ENCODE peak calls at places on chromosome 17, in seven cellular contexts. One of them, this sample, is unnamed.

GRCh38 chr17:82933006-82933310 is 93.1 kb upstream of the ZNF750 start:
- DNase-seq in germinal center: no peak
- DNase-seq in ecto neural progenitor cell: no peak
- DNase-seq in heart left ventricle: no peak
- DNase-seq in lung: no peak
- DNase-seq in A549: no peak
- DNase-seq in pancreas: no peak
- DNase-seq in this sample: no peak

GRCh38 chr17:57707892-57708291 is 37.2 kb downstream of the CCDC182 start:
- DNase-seq in germinal center: no peak
- DNase-seq in ecto neural progenitor cell: peak
- DNase-seq in heart left ventricle: peak
- DNase-seq in lung: peak
- DNase-seq in A549: no peak
- DNase-seq in pancreas: no peak
- DNase-seq in this sample: no peak

GRCh38 chr17:80113033-80113484 is 11.7 kb downstream of the GAA start:
- DNase-seq in germinal center: no peak
- DNase-seq in ecto neural progenitor cell: no peak
- DNase-seq in heart left ventricle: no peak
- DNase-seq in lung: no peak
- DNase-seq in A549: no peak
- DNase-seq in pancreas: no peak
- DNase-seq in this sample: peak

GRCh38 chr17:66076546-66077190 is 115.3 kb downstream of the CEP112 start:
- DNase-seq in germinal center: no peak
- DNase-seq in ecto neural progenitor cell: no peak
- DNase-seq in heart left ventricle: peak
- DNase-seq in lung: no peak
- DNase-seq in A549: no peak
- DNase-seq in pancreas: no peak
- DNase-seq in this sample: peak

GRCh38 chr17:81512984-81513668 is 527 bp upstream of the ACTG1 start:
- DNase-seq in germinal center: peak
- DNase-seq in ecto neural progenitor cell: peak
- DNase-seq in heart left ventricle: peak
- DNase-seq in lung: peak
- DNase-seq in A549: peak
- DNase-seq in pancreas: peak
- DNase-seq in this sample: peak

GRCh38 chr17:69951058-69951457 is 124.0 kb upstream of the KCNJ16 start:
- DNase-seq in germinal center: no peak
- DNase-seq in ecto neural progenitor cell: no peak
- DNase-seq in heart left ventricle: no peak
- DNase-seq in lung: no peak
- DNase-seq in A549: no peak
- DNase-seq in pancreas: no peak
- DNase-seq in this sample: no peak

GRCh38 chr17:47914296-47914948 is 18.4 kb downstream of the SP2 start:
- DNase-seq in germinal center: no peak
- DNase-seq in ecto neural progenitor cell: no peak
- DNase-seq in heart left ventricle: no peak
- DNase-seq in lung: no peak
- DNase-seq in A549: no peak
- DNase-seq in pancreas: no peak
- DNase-seq in this sample: no peak

GRCh38 chr17:46851029-46851741 is at the start of gene WNT9B:
- DNase-seq in germinal center: peak
- DNase-seq in ecto neural progenitor cell: peak
- DNase-seq in heart left ventricle: no peak
- DNase-seq in lung: no peak
- DNase-seq in A549: peak
- DNase-seq in pancreas: peak
- DNase-seq in this sample: no peak

GRCh38 chr17:82685291-82685690 is 13.2 kb downstream of the RAB40B start:
- DNase-seq in germinal center: no peak
- DNase-seq in ecto neural progenitor cell: no peak
- DNase-seq in heart left ventricle: peak
- DNase-seq in lung: no peak
- DNase-seq in A549: no peak
- DNase-seq in pancreas: no peak
- DNase-seq in this sample: no peak

GRCh38 chr17:45230787-45231480 is 9.2 kb downstream of the FMNL1 start:
- DNase-seq in germinal center: no peak
- DNase-seq in ecto neural progenitor cell: peak
- DNase-seq in heart left ventricle: peak
- DNase-seq in lung: no peak
- DNase-seq in A549: peak
- DNase-seq in pancreas: peak
- DNase-seq in this sample: no peak

GRCh38 chr17:82684207-82684903 is 14.1 kb downstream of the RAB40B start:
- DNase-seq in germinal center: no peak
- DNase-seq in ecto neural progenitor cell: no peak
- DNase-seq in heart left ventricle: peak
- DNase-seq in lung: no peak
- DNase-seq in A549: peak
- DNase-seq in pancreas: no peak
- DNase-seq in this sample: no peak

GRCh38 chr17:66313995-66314659 is 11.7 kb downstream of the PRKCA start:
- DNase-seq in germinal center: no peak
- DNase-seq in ecto neural progenitor cell: peak
- DNase-seq in heart left ventricle: no peak
- DNase-seq in lung: no peak
- DNase-seq in A549: no peak
- DNase-seq in pancreas: no peak
- DNase-seq in this sample: no peak

GRCh38 chr17:67443931-67444597 is 67.0 kb downstream of the PITPNC1 start:
- DNase-seq in germinal center: no peak
- DNase-seq in ecto neural progenitor cell: no peak
- DNase-seq in heart left ventricle: no peak
- DNase-seq in lung: no peak
- DNase-seq in A549: no peak
- DNase-seq in pancreas: no peak
- DNase-seq in this sample: no peak

GRCh38 chr17:72139213-72139612 is 18.4 kb downstream of the SOX9 start:
- DNase-seq in germinal center: no peak
- DNase-seq in ecto neural progenitor cell: no peak
- DNase-seq in heart left ventricle: no peak
- DNase-seq in lung: no peak
- DNase-seq in A549: no peak
- DNase-seq in pancreas: no peak
- DNase-seq in this sample: no peak

GRCh38 chr17:82972836-82973372 is 106.5 kb upstream of the METRNL start:
- DNase-seq in germinal center: no peak
- DNase-seq in ecto neural progenitor cell: peak
- DNase-seq in heart left ventricle: no peak
- DNase-seq in lung: peak
- DNase-seq in A549: no peak
- DNase-seq in pancreas: no peak
- DNase-seq in this sample: no peak

GRCh38 chr17:39152134-39152884 is 872 bp upstream of the PLXDC1 start:
- DNase-seq in germinal center: no peak
- DNase-seq in ecto neural progenitor cell: peak
- DNase-seq in heart left ventricle: peak
- DNase-seq in lung: no peak
- DNase-seq in A549: no peak
- DNase-seq in pancreas: no peak
- DNase-seq in this sample: no peak

GRCh38 chr17:82907797-82908261 is 68.0 kb upstream of the ZNF750 start:
- DNase-seq in germinal center: no peak
- DNase-seq in ecto neural progenitor cell: no peak
- DNase-seq in heart left ventricle: no peak
- DNase-seq in lung: no peak
- DNase-seq in A549: no peak
- DNase-seq in pancreas: no peak
- DNase-seq in this sample: no peak

GRCh38 chr17:40316571-40317344 is 7.8 kb downstream of the RARA start:
- DNase-seq in germinal center: no peak
- DNase-seq in ecto neural progenitor cell: peak
- DNase-seq in heart left ventricle: peak
- DNase-seq in lung: no peak
- DNase-seq in A549: peak
- DNase-seq in pancreas: peak
- DNase-seq in this sample: no peak

GRCh38 chr17:14356043-14356637 is 55.3 kb downstream of the HS3ST3B1 start:
- DNase-seq in germinal center: no peak
- DNase-seq in ecto neural progenitor cell: no peak
- DNase-seq in heart left ventricle: no peak
- DNase-seq in lung: no peak
- DNase-seq in A549: no peak
- DNase-seq in pancreas: no peak
- DNase-seq in this sample: no peak

GRCh38 chr17:69978056-69978646 is 96.9 kb upstream of the KCNJ16 start:
- DNase-seq in germinal center: no peak
- DNase-seq in ecto neural progenitor cell: no peak
- DNase-seq in heart left ventricle: no peak
- DNase-seq in lung: no peak
- DNase-seq in A549: no peak
- DNase-seq in pancreas: no peak
- DNase-seq in this sample: no peak

GRCh38 chr17:82449136-82449882 is 1.2 kb downstream of the CYBC1 start:
- DNase-seq in germinal center: peak
- DNase-seq in ecto neural progenitor cell: peak
- DNase-seq in heart left ventricle: no peak
- DNase-seq in lung: no peak
- DNase-seq in A549: no peak
- DNase-seq in pancreas: peak
- DNase-seq in this sample: peak

GRCh38 chr17:51050291-51051033 is 70.2 kb downstream of the SPAG9 start:
- DNase-seq in germinal center: peak
- DNase-seq in ecto neural progenitor cell: no peak
- DNase-seq in heart left ventricle: no peak
- DNase-seq in lung: no peak
- DNase-seq in A549: no peak
- DNase-seq in pancreas: no peak
- DNase-seq in this sample: peak

GRCh38 chr17:72726936-72727335 is 365.6 kb downstream of the SLC39A11 start:
- DNase-seq in germinal center: peak
- DNase-seq in ecto neural progenitor cell: no peak
- DNase-seq in heart left ventricle: no peak
- DNase-seq in lung: peak
- DNase-seq in A549: no peak
- DNase-seq in pancreas: no peak
- DNase-seq in this sample: peak

GRCh38 chr17:58265902-58266875 is 14.5 kb downstream of the MPO start:
- DNase-seq in germinal center: no peak
- DNase-seq in ecto neural progenitor cell: no peak
- DNase-seq in heart left ventricle: no peak
- DNase-seq in lung: no peak
- DNase-seq in A549: no peak
- DNase-seq in pancreas: no peak
- DNase-seq in this sample: no peak

GRCh38 chr17:5896215-5896614 is 174.0 kb upstream of the WSCD1 start:
- DNase-seq in germinal center: no peak
- DNase-seq in ecto neural progenitor cell: no peak
- DNase-seq in heart left ventricle: no peak
- DNase-seq in lung: no peak
- DNase-seq in A549: no peak
- DNase-seq in pancreas: no peak
- DNase-seq in this sample: no peak

GRCh38 chr17:76145231-76146052 is 4.4 kb upstream of the FOXJ1 start:
- DNase-seq in germinal center: peak
- DNase-seq in ecto neural progenitor cell: no peak
- DNase-seq in heart left ventricle: peak
- DNase-seq in lung: no peak
- DNase-seq in A549: no peak
- DNase-seq in pancreas: no peak
- DNase-seq in this sample: no peak

GRCh38 chr17:9298776-9299295 is 276.8 kb downstream of the STX8 start:
- DNase-seq in germinal center: no peak
- DNase-seq in ecto neural progenitor cell: no peak
- DNase-seq in heart left ventricle: no peak
- DNase-seq in lung: no peak
- DNase-seq in A549: no peak
- DNase-seq in pancreas: no peak
- DNase-seq in this sample: no peak

GRCh38 chr17:5282639-5283217 is 644 bp downstream of the RABEP1 start:
- DNase-seq in germinal center: no peak
- DNase-seq in ecto neural progenitor cell: no peak
- DNase-seq in heart left ventricle: peak
- DNase-seq in lung: peak
- DNase-seq in A549: peak
- DNase-seq in pancreas: peak
- DNase-seq in this sample: peak

GRCh38 chr17:8939496-8940334 is 25.8 kb downstream of the PIK3R5 start:
- DNase-seq in germinal center: no peak
- DNase-seq in ecto neural progenitor cell: no peak
- DNase-seq in heart left ventricle: no peak
- DNase-seq in lung: no peak
- DNase-seq in A549: no peak
- DNase-seq in pancreas: no peak
- DNase-seq in this sample: no peak

GRCh38 chr17:58331815-58332719 is 3.5 kb upstream of the TSPOAP1 start:
- DNase-seq in germinal center: peak
- DNase-seq in ecto neural progenitor cell: no peak
- DNase-seq in heart left ventricle: peak
- DNase-seq in lung: peak
- DNase-seq in A549: no peak
- DNase-seq in pancreas: peak
- DNase-seq in this sample: peak

GRCh38 chr17:7745748-7746470 is 28.4 kb downstream of the DNAH2 start:
- DNase-seq in germinal center: no peak
- DNase-seq in ecto neural progenitor cell: no peak
- DNase-seq in heart left ventricle: no peak
- DNase-seq in lung: peak
- DNase-seq in A549: peak
- DNase-seq in pancreas: no peak
- DNase-seq in this sample: no peak

GRCh38 chr17:47816947-47817346 is 4.6 kb downstream of the OSBPL7 start:
- DNase-seq in germinal center: no peak
- DNase-seq in ecto neural progenitor cell: no peak
- DNase-seq in heart left ventricle: peak
- DNase-seq in lung: no peak
- DNase-seq in A549: no peak
- DNase-seq in pancreas: no peak
- DNase-seq in this sample: no peak

GRCh38 chr17:4539025-4539424 is 16.2 kb downstream of the MYBBP1A start:
- DNase-seq in germinal center: no peak
- DNase-seq in ecto neural progenitor cell: no peak
- DNase-seq in heart left ventricle: no peak
- DNase-seq in lung: no peak
- DNase-seq in A549: no peak
- DNase-seq in pancreas: no peak
- DNase-seq in this sample: no peak

GRCh38 chr17:1998426-1998784 is 26.7 kb downstream of the RTN4RL1 start:
- DNase-seq in germinal center: no peak
- DNase-seq in ecto neural progenitor cell: no peak
- DNase-seq in heart left ventricle: no peak
- DNase-seq in lung: no peak
- DNase-seq in A549: no peak
- DNase-seq in pancreas: peak
- DNase-seq in this sample: no peak

GRCh38 chr17:32490101-32490482 is 3.3 kb downstream of the CDK5R1 start:
- DNase-seq in germinal center: peak
- DNase-seq in ecto neural progenitor cell: no peak
- DNase-seq in heart left ventricle: no peak
- DNase-seq in lung: no peak
- DNase-seq in A549: no peak
- DNase-seq in pancreas: no peak
- DNase-seq in this sample: no peak

GRCh38 chr17:18117533-18117932 is 9.0 kb downstream of the MYO15A start:
- DNase-seq in germinal center: no peak
- DNase-seq in ecto neural progenitor cell: no peak
- DNase-seq in heart left ventricle: no peak
- DNase-seq in lung: no peak
- DNase-seq in A549: no peak
- DNase-seq in pancreas: no peak
- DNase-seq in this sample: no peak

GRCh38 chr17:57679356-57679755 is 65.7 kb downstream of the CCDC182 start:
- DNase-seq in germinal center: no peak
- DNase-seq in ecto neural progenitor cell: peak
- DNase-seq in heart left ventricle: no peak
- DNase-seq in lung: no peak
- DNase-seq in A549: no peak
- DNase-seq in pancreas: no peak
- DNase-seq in this sample: no peak

This sample was measured in NAMALWA.